ENCODE peak calls at places on chromosomes 2 and 18, in five cellular contexts. D is activated effector memory CD4-positive, alpha-beta T cell treated with Interleukin-2 at 50 U/mL for 16 hours; V is HuH-7.5; O is esophagus squamous epithelium; Q is LoVo. U is an unnamed sample.

GRCh38 chr2:17422066-17422465 is 96.2 kb downstream of the RAD51AP2 start:
- DNase-seq in D (no peak), V (no peak), O (no peak), Q (no peak), U (no peak)

GRCh38 chr2:21005111-21005699 is 38.7 kb downstream of the APOB start:
- DNase-seq in D (no peak), V (no peak), O (no peak), Q (no peak), U (no peak)

GRCh38 chr2:170052151-170052550 is 125.8 kb upstream of the MYO3B start:
- DNase-seq in D (no peak), V (no peak), O (no peak), Q (no peak), U (no peak)

GRCh38 chr18:286515-287310 is 18.9 kb upstream of the THOC1 start:
- DNase-seq in D (no peak), V (no peak), O (no peak), Q (no peak), U (peak; percentile 20)

GRCh38 chr2:29130295-29130694 is 15.1 kb downstream of the CLIP4 start:
- DNase-seq in D (no peak), V (no peak), O (no peak), Q (peak; percentile 72), U (peak; percentile 35)

GRCh38 chr2:240877460-240878340 is 9.1 kb downstream of the AGXT start:
- DNase-seq in D (no peak), V (no peak), O (no peak), Q (no peak), U (no peak)

GRCh38 chr2:62775367-62775668 is 69.8 kb downstream of the EHBP1 start:
- DNase-seq in D (no peak), V (no peak), O (no peak), Q (no peak), U (no peak)

GRCh38 chr2:71749671-71750101 is 296.3 kb downstream of the DYSF start:
- DNase-seq in D (no peak), V (no peak), O (no peak), Q (peak; percentile 19), U (no peak)

GRCh38 chr2:101341421-101341820 is 32.9 kb upstream of the RNF149 start:
- DNase-seq in D (peak; percentile 18), V (no peak), O (no peak), Q (no peak), U (no peak)

U was measured in HepG2.